ENCODE peak calls at places on chromosome 11, in ten cellular contexts. W, I, O, R, C, N, B, G, M and U are unnamed samples.

GRCh38 chr11:128283445-128283844 is 303.9 kb downstream of the ETS1 start:
- DNase-seq in W (no peak), I (no peak), O (peak; percentile 59), R (no peak), C (no peak), N (no peak), B (no peak), G (peak; percentile 61), M (no peak), U (no peak)

GRCh38 chr11:121802542-121802941 is 313.5 kb downstream of the BLID start:
- DNase-seq in W (no peak), I (no peak), O (peak; percentile 19), R (no peak), C (peak; percentile 43), N (peak; percentile 65), B (no peak), G (no peak), M (peak; percentile 75), U (no peak)

GRCh38 chr11:122137081-122137793 is 21.2 kb upstream of the BLID start:
- DNase-seq in W (no peak), I (no peak), O (peak; percentile 96), R (no peak), C (no peak), N (no peak), B (no peak), G (peak; percentile 88), M (no peak), U (no peak)

GRCh38 chr11:61683116-61683515 is 2.9 kb downstream of the DAGLA start:
- DNase-seq in W (no peak), I (no peak), O (no peak), R (no peak), C (no peak), N (no peak), B (no peak), G (no peak), M (no peak), U (no peak)

GRCh38 chr11:88631497-88631896 is 294.0 kb upstream of the CTSC start:
- DNase-seq in W (no peak), I (no peak), O (peak; percentile 51), R (no peak), C (peak; percentile 41), N (no peak), B (peak; percentile 49), G (no peak), M (no peak), U (no peak)

GRCh38 chr11:80593981-80594380 is 1153.2 kb upstream of the TENM4 start:
- DNase-seq in W (no peak), I (peak; percentile 38), O (peak; percentile 44), R (no peak), C (no peak), N (no peak), B (no peak), G (peak; percentile 90), M (no peak), U (no peak)

GRCh38 chr11:1471736-1472135 is 14.8 kb downstream of the MOB2 start:
- DNase-seq in W (no peak), I (no peak), O (no peak), R (no peak), C (no peak), N (no peak), B (no peak), G (no peak), M (peak; percentile 63), U (no peak)

GRCh38 chr11:116073854-116074837 is 569.9 kb upstream of the CADM1 start:
- DNase-seq in W (peak; percentile 14), I (no peak), O (no peak), R (no peak), C (peak; percentile 73), N (no peak), B (peak; percentile 54), G (no peak), M (no peak), U (peak; percentile 67)

GRCh38 chr11:65934014-65934413 is 11.3 kb upstream of the TSGA10IP start:
- DNase-seq in W (no peak), I (no peak), O (peak; percentile 63), R (no peak), C (no peak), N (no peak), B (no peak), G (peak; percentile 36), M (no peak), U (no peak)

GRCh38 chr11:65928667-65929066 is 9.4 kb downstream of the DRAP1 start:
- DNase-seq in W (no peak), I (no peak), O (no peak), R (no peak), C (no peak), N (no peak), B (no peak), G (no peak), M (no peak), U (no peak)

GRCh38 chr11:65927904-65928397 is 8.7 kb downstream of the DRAP1 start:
- DNase-seq in W (no peak), I (no peak), O (no peak), R (no peak), C (no peak), N (no peak), B (no peak), G (no peak), M (no peak), U (peak; percentile 89)

GRCh38 chr11:65931773-65932557 is 12.7 kb downstream of the DRAP1 start:
- DNase-seq in W (no peak), I (no peak), O (no peak), R (no peak), C (peak; percentile 35), N (no peak), B (no peak), G (no peak), M (no peak), U (no peak)

DNA sequence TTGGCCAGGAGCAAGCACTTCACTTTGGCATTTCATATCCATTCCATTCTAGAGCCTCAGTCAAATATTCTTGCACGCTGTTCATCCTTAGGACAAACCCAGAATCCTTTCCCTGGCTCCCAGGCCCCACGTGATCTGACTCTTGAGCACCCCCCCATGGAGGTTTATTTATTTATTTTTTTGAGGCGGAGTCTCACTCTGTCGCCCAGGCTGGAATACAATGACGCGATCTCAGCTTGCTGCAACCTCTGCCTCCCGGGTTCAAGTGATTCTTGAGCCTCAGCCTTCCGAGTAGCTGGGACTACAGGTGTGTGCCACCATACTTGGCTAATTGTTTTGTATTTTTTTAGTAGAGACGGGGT is 12.7 kb upstream of the TSGA10IP start:
- DNase-seq in W (no peak), I (peak; percentile 31), O (no peak), R (no peak), C (peak; percentile 57), N (no peak), B (peak; percentile 31), G (peak; percentile 22), M (no peak), U (no peak)
- TF ChIP-seq CTCF in W (no peak), I (no peak), O (peak; percentile 3), R (no peak), C (peak; percentile 41), N (no peak), B (no peak), G (no peak), M (no peak), U (no peak)

GRCh38 chr11:18270102-18270501 is 4.0 kb downstream of the SAA1 start:
- DNase-seq in W (no peak), I (no peak), O (no peak), R (no peak), C (peak; percentile 9), N (no peak), B (no peak), G (no peak), M (no peak), U (no peak)
- TF ChIP-seq CTCF in W (no peak), I (no peak), O (no peak), R (no peak), C (peak; percentile 6), N (no peak), B (peak; percentile 6), G (no peak), M (no peak), U (no peak)

DNA sequence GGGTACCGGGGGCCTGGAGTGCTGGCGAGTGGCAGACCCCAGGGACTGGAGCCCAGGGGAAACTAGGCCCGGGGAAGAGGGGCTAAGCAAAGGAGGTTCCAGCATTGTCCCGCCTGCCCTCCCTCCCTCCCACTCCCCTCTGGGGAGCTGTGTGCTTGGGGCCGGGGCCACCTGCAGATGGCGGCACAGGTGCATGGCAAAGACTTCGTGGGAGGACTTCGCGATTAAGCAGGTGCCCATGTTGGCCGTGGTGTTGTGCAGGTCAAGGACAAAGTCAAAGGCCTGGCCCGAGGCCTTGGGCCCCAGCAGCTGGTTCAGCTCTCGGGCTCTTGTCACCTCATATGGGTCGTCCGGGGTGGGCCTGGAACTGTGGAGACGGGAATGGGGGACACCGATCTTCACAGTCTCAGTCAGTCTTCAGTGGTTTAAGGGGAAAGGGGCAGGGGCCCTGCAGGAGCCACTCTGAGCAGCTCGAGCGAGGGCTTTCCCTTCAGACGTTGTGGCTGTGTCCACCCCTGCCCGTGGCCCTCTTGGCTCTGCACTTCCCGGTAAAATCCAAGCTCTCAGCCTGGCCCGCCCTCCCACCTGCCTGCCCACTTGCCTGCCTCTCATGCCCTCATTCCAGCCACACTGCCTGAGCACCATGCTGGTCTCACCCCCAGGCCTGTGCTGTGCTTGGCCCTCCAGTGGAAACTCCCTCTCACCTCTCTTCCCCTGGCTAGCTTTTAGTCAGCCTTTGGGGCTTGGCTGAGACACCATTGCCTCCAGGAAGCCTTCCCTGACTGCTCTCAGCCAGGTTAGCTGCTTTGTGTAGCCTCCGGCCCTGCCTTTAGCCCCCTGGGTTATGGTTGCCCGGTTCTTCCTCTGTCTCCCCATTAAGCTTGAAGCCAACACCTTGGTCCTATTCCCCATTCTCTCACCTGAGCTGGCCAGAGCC is 4.7 kb downstream of the ACY3 start:
- DNase-seq in W (no peak), I (no peak), O (no peak), R (no peak), C (no peak), N (no peak), B (peak; percentile 37), G (no peak), M (no peak), U (no peak)
- TF ChIP-seq CTCF in W (no peak), I (no peak), O (no peak), R (no peak), C (peak; percentile 12), N (no peak), B (peak; percentile 47), G (no peak), M (no peak), U (peak; percentile 37)

GRCh38 chr11:32386770-32387377 is 48.5 kb downstream of the WT1 start:
- DNase-seq in W (no peak), I (no peak), O (peak; percentile 7), R (no peak), C (no peak), N (no peak), B (no peak), G (peak; percentile 92), M (no peak), U (no peak)

GRCh38 chr11:32388871-32389770 is 46.2 kb downstream of the WT1 start:
- DNase-seq in W (no peak), I (no peak), O (no peak), R (no peak), C (no peak), N (no peak), B (no peak), G (peak; percentile 56), M (no peak), U (peak; percentile 43)

GRCh38 chr11:32390712-32391111 is 44.6 kb downstream of the WT1 start:
- DNase-seq in W (no peak), I (no peak), O (no peak), R (no peak), C (no peak), N (no peak), B (no peak), G (no peak), M (no peak), U (no peak)

GRCh38 chr11:32382339-32383049 is 52.8 kb downstream of the WT1 start:
- DNase-seq in W (no peak), I (no peak), O (no peak), R (no peak), C (no peak), N (peak; percentile 79), B (no peak), G (peak; percentile 65), M (no peak), U (no peak)

DNA sequence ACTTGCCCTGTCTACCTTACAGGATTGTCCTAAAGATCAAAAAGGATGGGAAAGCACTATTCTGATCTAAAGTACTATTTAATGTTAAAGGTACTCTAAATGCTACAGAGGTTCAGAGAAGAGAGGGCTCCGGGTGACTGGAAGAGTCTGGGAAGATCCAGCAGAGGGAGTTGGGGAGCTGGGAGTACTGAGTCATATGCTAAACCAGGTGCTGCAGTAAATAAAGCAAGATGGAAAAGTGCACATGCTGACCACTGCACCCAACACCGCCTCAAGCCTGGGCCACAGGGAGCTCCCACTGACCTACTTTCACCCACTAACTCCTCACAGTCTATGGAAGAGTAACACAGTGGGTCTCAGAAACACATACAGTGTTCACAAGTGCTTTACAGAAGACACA is 49.3 kb downstream of the WT1 start:
- DNase-seq in W (no peak), I (peak; percentile 41), O (peak; percentile 41), R (no peak), C (peak; percentile 65), N (no peak), B (peak; percentile 29), G (peak; percentile 81), M (no peak), U (no peak)
- TF ChIP-seq CTCF in W (no peak), I (peak; percentile 32), O (peak; percentile 37), R (no peak), C (peak; percentile 63), N (no peak), B (peak; percentile 53), G (peak; percentile 84), M (no peak), U (peak; percentile 32)